ENCODE peak calls at places on chromosomes 7 and 10, in six cellular contexts. D is IMR-90; A is activated T-helper 1 cell treated with Interleukin-2 at 50 U/mL for 16 hours; K is neuronal stem cell; X is activated gamma-delta T cell treated with Interleukin-2 at 50 U/mL for 16 hours; E is stimulated activated CD4-positive, alpha-beta T cell treated with anti-CD3 and anti-CD28 coated beads, TNF-alpha, amount 100 ng/mL, for 4 hours. M is an unnamed sample.

GRCh38 chr7:152076324-152076821 is 50.9 kb downstream of the GALNT11 start:
- DNase-seq in D (no peak), A (no peak), K (peak; percentile 21), X (no peak), E (no peak), M (peak; percentile 69)

GRCh38 chr7:147524726-147525245 is 1065.8 kb upstream of the C7orf33 start:
- DNase-seq in D (no peak), A (no peak), K (no peak), X (no peak), E (no peak), M (no peak)

GRCh38 chr7:146146866-146147265 is 30.3 kb downstream of the CNTNAP2 start:
- DNase-seq in D (no peak), A (no peak), K (no peak), X (no peak), E (no peak), M (no peak)

GRCh38 chr10:45375716-45376231 is 1.8 kb downstream of the ALOX5 start:
- DNase-seq in D (no peak), A (no peak), K (no peak), X (no peak), E (no peak), M (no peak)

GRCh38 chr7:150791304-150791703 is 8.9 kb downstream of the TMEM176B start:
- DNase-seq in D (no peak), A (no peak), K (no peak), X (no peak), E (no peak), M (no peak)

GRCh38 chr7:157238087-157238486 is 98.7 kb upstream of the DNAJB6 start:
- DNase-seq in D (no peak), A (no peak), K (no peak), X (no peak), E (no peak), M (no peak)

GRCh38 chr10:4315529-4315928 is 510.5 kb upstream of the AKR1E2 start:
- DNase-seq in D (peak; percentile 65), A (no peak), K (no peak), X (no peak), E (no peak), M (no peak)

GRCh38 chr10:47403401-47404318 is 19.6 kb upstream of the ZNF488 start:
- DNase-seq in D (peak; percentile 18), A (no peak), K (no peak), X (no peak), E (no peak), M (no peak)

GRCh38 chr7:77878500-77878899 is 79.9 kb downstream of the PHTF2 start:
- DNase-seq in D (no peak), A (no peak), K (no peak), X (no peak), E (no peak), M (no peak)

GRCh38 chr10:71314028-71314693 is 4.9 kb upstream of the SLC29A3 start:
- DNase-seq in D (peak; percentile 24), A (peak; percentile 27), K (peak; percentile 48), X (peak; percentile 49), E (peak; percentile 19), M (peak; percentile 63)

GRCh38 chr7:95342029-95342428 is 17.7 kb upstream of the PON1 start:
- DNase-seq in D (no peak), A (no peak), K (no peak), X (no peak), E (no peak), M (no peak)

GRCh38 chr10:124255556-124255955 is 162.2 kb upstream of the CHST15 start:
- DNase-seq in D (no peak), A (no peak), K (no peak), X (no peak), E (no peak), M (no peak)

GRCh38 chr7:91674470-91674869 is 206.0 kb downstream of the MTERF1 start:
- DNase-seq in D (no peak), A (no peak), K (no peak), X (no peak), E (no peak), M (no peak)

GRCh38 chr10:100100651-100101525 is 19.2 kb upstream of the CPN1 start:
- DNase-seq in D (peak; percentile 42), A (no peak), K (no peak), X (no peak), E (no peak), M (no peak)

GRCh38 chr7:139423091-139423490 is 60.4 kb downstream of the KLRG2 start:
- DNase-seq in D (no peak), A (no peak), K (no peak), X (no peak), E (no peak), M (no peak)

GRCh38 chr10:34348917-34349509 is 466.1 kb downstream of the PARD3 start:
- DNase-seq in D (no peak), A (no peak), K (no peak), X (no peak), E (no peak), M (no peak)

GRCh38 chr10:82932426-82932825 is 1057.4 kb downstream of the NRG3 start:
- DNase-seq in D (no peak), A (no peak), K (no peak), X (no peak), E (no peak), M (no peak)

GRCh38 chr10:116115797-116116196 is 157.2 kb downstream of the GFRA1 start:
- DNase-seq in D (no peak), A (no peak), K (no peak), X (no peak), E (no peak), M (no peak)

GRCh38 chr10:133385214-133385613 is 6.2 kb downstream of the PAOX start:
- DNase-seq in D (no peak), A (no peak), K (no peak), X (no peak), E (no peak), M (no peak)

GRCh38 chr10:5991708-5992107 is 14.4 kb upstream of the IL15RA start:
- DNase-seq in D (no peak), A (no peak), K (no peak), X (no peak), E (no peak), M (no peak)

GRCh38 chr10:1094112-1095057 is 38.2 kb downstream of the WDR37 start:
- DNase-seq in D (no peak), A (no peak), K (no peak), X (no peak), E (no peak), M (no peak)

GRCh38 chr10:48306870-48307531 is 524 bp downstream of the MAPK8 start:
- DNase-seq in D (peak; percentile 35), A (peak; percentile 62), K (peak; percentile 45), X (peak; percentile 65), E (peak; percentile 61), M (peak; percentile 68)

GRCh38 chr10:72041491-72041890 is 46.9 kb downstream of the SPOCK2 start:
- DNase-seq in D (no peak), A (no peak), K (no peak), X (no peak), E (no peak), M (no peak)

GRCh38 chr7:155533827-155534690 is 12.3 kb downstream of the CNPY1 start:
- DNase-seq in D (no peak), A (no peak), K (peak; percentile 65), X (no peak), E (no peak), M (no peak)

GRCh38 chr10:107490389-107490788 is 325.9 kb upstream of the SORCS1 start:
- DNase-seq in D (no peak), A (no peak), K (no peak), X (no peak), E (no peak), M (no peak)

GRCh38 chr7:69847921-69848612 is 249.8 kb downstream of the AUTS2 start:
- DNase-seq in D (no peak), A (no peak), K (no peak), X (no peak), E (no peak), M (no peak)